ENCODE peak calls at places on chromosomes 7 and 10, in nine cellular contexts. One of them, this sample, is unnamed.

GRCh38 chr10:24462889-24463552 is 254.1 kb downstream of the KIAA1217 start:
- DNase-seq in SJSA1: peak
- DNase-seq in GM23248: peak
- DNase-seq in dorsolateral prefrontal cortex: no peak
- DNase-seq in epithelial cell of esophagus: no peak
- DNase-seq in endodermal cell: no peak
- DNase-seq in AG10803: no peak
- DNase-seq in coronary artery: no peak
- DNase-seq in Panc1: no peak
- DNase-seq in this sample: peak

GRCh38 chr7:70883750-70884445 is 248.0 kb upstream of the GALNT17 start:
- DNase-seq in SJSA1: no peak
- DNase-seq in GM23248: no peak
- DNase-seq in dorsolateral prefrontal cortex: no peak
- DNase-seq in epithelial cell of esophagus: no peak
- DNase-seq in endodermal cell: no peak
- DNase-seq in AG10803: no peak
- DNase-seq in coronary artery: no peak
- DNase-seq in Panc1: no peak
- DNase-seq in this sample: no peak

GRCh38 chr10:108561649-108562048 is 1361.7 kb downstream of the XPNPEP1 start:
- DNase-seq in SJSA1: no peak
- DNase-seq in GM23248: peak
- DNase-seq in dorsolateral prefrontal cortex: no peak
- DNase-seq in epithelial cell of esophagus: no peak
- DNase-seq in endodermal cell: no peak
- DNase-seq in AG10803: peak
- DNase-seq in coronary artery: no peak
- DNase-seq in Panc1: no peak
- DNase-seq in this sample: peak

GRCh38 chr10:115129752-115130151 is 36.6 kb downstream of the ATRNL1 start:
- DNase-seq in SJSA1: peak
- DNase-seq in GM23248: peak
- DNase-seq in dorsolateral prefrontal cortex: no peak
- DNase-seq in epithelial cell of esophagus: peak
- DNase-seq in endodermal cell: no peak
- DNase-seq in AG10803: peak
- DNase-seq in coronary artery: no peak
- DNase-seq in Panc1: peak
- DNase-seq in this sample: peak

GRCh38 chr10:605632-606325 is 83.7 kb downstream of the DIP2C start:
- DNase-seq in SJSA1: no peak
- DNase-seq in GM23248: no peak
- DNase-seq in dorsolateral prefrontal cortex: no peak
- DNase-seq in epithelial cell of esophagus: no peak
- DNase-seq in endodermal cell: no peak
- DNase-seq in AG10803: no peak
- DNase-seq in coronary artery: no peak
- DNase-seq in Panc1: no peak
- DNase-seq in this sample: no peak

GRCh38 chr10:95531041-95531809 is 29.9 kb downstream of the SORBS1 start:
- DNase-seq in SJSA1: no peak
- DNase-seq in GM23248: no peak
- DNase-seq in dorsolateral prefrontal cortex: no peak
- DNase-seq in epithelial cell of esophagus: no peak
- DNase-seq in endodermal cell: no peak
- DNase-seq in AG10803: no peak
- DNase-seq in coronary artery: no peak
- DNase-seq in Panc1: no peak
- DNase-seq in this sample: no peak

GRCh38 chr10:17216901-17217395 is 11.1 kb upstream of the VIM start:
- DNase-seq in SJSA1: peak
- DNase-seq in GM23248: peak
- DNase-seq in dorsolateral prefrontal cortex: no peak
- DNase-seq in epithelial cell of esophagus: no peak
- DNase-seq in endodermal cell: no peak
- DNase-seq in AG10803: peak
- DNase-seq in coronary artery: no peak
- DNase-seq in Panc1: no peak
- DNase-seq in this sample: peak

GRCh38 chr10:44253769-44254462 is 131.0 kb downstream of the CXCL12 start:
- DNase-seq in SJSA1: no peak
- DNase-seq in GM23248: peak
- DNase-seq in dorsolateral prefrontal cortex: no peak
- DNase-seq in epithelial cell of esophagus: peak
- DNase-seq in endodermal cell: no peak
- DNase-seq in AG10803: peak
- DNase-seq in coronary artery: no peak
- DNase-seq in Panc1: no peak
- DNase-seq in this sample: peak

GRCh38 chr10:126372359-126372758 is 15.9 kb downstream of the ADAM12 start:
- DNase-seq in SJSA1: no peak
- DNase-seq in GM23248: no peak
- DNase-seq in dorsolateral prefrontal cortex: no peak
- DNase-seq in epithelial cell of esophagus: no peak
- DNase-seq in endodermal cell: no peak
- DNase-seq in AG10803: no peak
- DNase-seq in coronary artery: no peak
- DNase-seq in Panc1: no peak
- DNase-seq in this sample: no peak

GRCh38 chr10:53003094-53003493 is 230.5 kb upstream of the MBL2 start:
- DNase-seq in SJSA1: no peak
- DNase-seq in GM23248: no peak
- DNase-seq in dorsolateral prefrontal cortex: no peak
- DNase-seq in epithelial cell of esophagus: peak
- DNase-seq in endodermal cell: no peak
- DNase-seq in AG10803: no peak
- DNase-seq in coronary artery: no peak
- DNase-seq in Panc1: no peak
- DNase-seq in this sample: no peak

GRCh38 chr7:108165726-108166125 is 35.6 kb upstream of the LAMB4 start:
- DNase-seq in SJSA1: no peak
- DNase-seq in GM23248: no peak
- DNase-seq in dorsolateral prefrontal cortex: no peak
- DNase-seq in epithelial cell of esophagus: no peak
- DNase-seq in endodermal cell: no peak
- DNase-seq in AG10803: no peak
- DNase-seq in coronary artery: no peak
- DNase-seq in Panc1: no peak
- DNase-seq in this sample: no peak

GRCh38 chr7:76327610-76328009 is 25.1 kb downstream of the HSPB1 start:
- DNase-seq in SJSA1: no peak
- DNase-seq in GM23248: no peak
- DNase-seq in dorsolateral prefrontal cortex: no peak
- DNase-seq in epithelial cell of esophagus: no peak
- DNase-seq in endodermal cell: no peak
- DNase-seq in AG10803: no peak
- DNase-seq in coronary artery: no peak
- DNase-seq in Panc1: no peak
- DNase-seq in this sample: no peak

GRCh38 chr10:120436431-120437142 is 20.4 kb upstream of the PLPP4 start:
- DNase-seq in SJSA1: no peak
- DNase-seq in GM23248: peak
- DNase-seq in dorsolateral prefrontal cortex: no peak
- DNase-seq in epithelial cell of esophagus: no peak
- DNase-seq in endodermal cell: no peak
- DNase-seq in AG10803: no peak
- DNase-seq in coronary artery: no peak
- DNase-seq in Panc1: no peak
- DNase-seq in this sample: peak

GRCh38 chr7:151624246-151624928 is 104.7 kb upstream of the RHEB start:
- DNase-seq in SJSA1: no peak
- DNase-seq in GM23248: no peak
- DNase-seq in dorsolateral prefrontal cortex: no peak
- DNase-seq in epithelial cell of esophagus: no peak
- DNase-seq in endodermal cell: no peak
- DNase-seq in AG10803: no peak
- DNase-seq in coronary artery: no peak
- DNase-seq in Panc1: no peak
- DNase-seq in this sample: no peak

GRCh38 chr7:137337902-137338301 is 5.6 kb downstream of the PTN start:
- DNase-seq in SJSA1: no peak
- DNase-seq in GM23248: no peak
- DNase-seq in dorsolateral prefrontal cortex: no peak
- DNase-seq in epithelial cell of esophagus: no peak
- DNase-seq in endodermal cell: peak
- DNase-seq in AG10803: no peak
- DNase-seq in coronary artery: no peak
- DNase-seq in Panc1: no peak
- DNase-seq in this sample: no peak

GRCh38 chr7:131555565-131556054 is 818 bp downstream of the PODXL start:
- DNase-seq in SJSA1: no peak
- DNase-seq in GM23248: peak
- DNase-seq in dorsolateral prefrontal cortex: peak
- DNase-seq in epithelial cell of esophagus: no peak
- DNase-seq in endodermal cell: no peak
- DNase-seq in AG10803: no peak
- DNase-seq in coronary artery: no peak
- DNase-seq in Panc1: no peak
- DNase-seq in this sample: no peak
- H3K4me3 ChIP-seq in SJSA1: peak
- H3K4me3 ChIP-seq in GM23248: peak
- H3K4me3 ChIP-seq in dorsolateral prefrontal cortex: peak
- H3K4me3 ChIP-seq in epithelial cell of esophagus: no peak
- H3K4me3 ChIP-seq in endodermal cell: peak
- H3K4me3 ChIP-seq in AG10803: peak
- H3K4me3 ChIP-seq in coronary artery: peak
- H3K4me3 ChIP-seq in Panc1: peak
- H3K4me3 ChIP-seq in this sample: peak

GRCh38 chr7:29989257-29989995 is at the start of gene SCRN1:
- DNase-seq in SJSA1: peak
- DNase-seq in GM23248: peak
- DNase-seq in dorsolateral prefrontal cortex: no peak
- DNase-seq in epithelial cell of esophagus: peak
- DNase-seq in endodermal cell: peak
- DNase-seq in AG10803: peak
- DNase-seq in coronary artery: peak
- DNase-seq in Panc1: no peak
- DNase-seq in this sample: peak

GRCh38 chr7:29988391-29989256 is 977 bp downstream of the SCRN1 start:
- DNase-seq in SJSA1: peak
- DNase-seq in GM23248: peak
- DNase-seq in dorsolateral prefrontal cortex: peak
- DNase-seq in epithelial cell of esophagus: peak
- DNase-seq in endodermal cell: peak
- DNase-seq in AG10803: peak
- DNase-seq in coronary artery: peak
- DNase-seq in Panc1: peak
- DNase-seq in this sample: peak

GRCh38 chr7:29987821-29988317 is 1.7 kb downstream of the SCRN1 start:
- DNase-seq in SJSA1: peak
- DNase-seq in GM23248: peak
- DNase-seq in dorsolateral prefrontal cortex: no peak
- DNase-seq in epithelial cell of esophagus: peak
- DNase-seq in endodermal cell: peak
- DNase-seq in AG10803: peak
- DNase-seq in coronary artery: no peak
- DNase-seq in Panc1: peak
- DNase-seq in this sample: peak

GRCh38 chr7:29990931-29991330 is 1.3 kb upstream of the SCRN1 start:
- DNase-seq in SJSA1: no peak
- DNase-seq in GM23248: no peak
- DNase-seq in dorsolateral prefrontal cortex: no peak
- DNase-seq in epithelial cell of esophagus: no peak
- DNase-seq in endodermal cell: no peak
- DNase-seq in AG10803: no peak
- DNase-seq in coronary artery: no peak
- DNase-seq in Panc1: no peak
- DNase-seq in this sample: no peak

GRCh38 chr7:29987083-29987482 is 2.5 kb downstream of the SCRN1 start:
- DNase-seq in SJSA1: peak
- DNase-seq in GM23248: peak
- DNase-seq in dorsolateral prefrontal cortex: no peak
- DNase-seq in epithelial cell of esophagus: peak
- DNase-seq in endodermal cell: no peak
- DNase-seq in AG10803: peak
- DNase-seq in coronary artery: no peak
- DNase-seq in Panc1: peak
- DNase-seq in this sample: peak
- H3K4me3 ChIP-seq in SJSA1: no peak
- H3K4me3 ChIP-seq in GM23248: peak
- H3K4me3 ChIP-seq in dorsolateral prefrontal cortex: peak
- H3K4me3 ChIP-seq in epithelial cell of esophagus: no peak
- H3K4me3 ChIP-seq in endodermal cell: peak
- H3K4me3 ChIP-seq in AG10803: no peak
- H3K4me3 ChIP-seq in coronary artery: peak
- H3K4me3 ChIP-seq in Panc1: peak
- H3K4me3 ChIP-seq in this sample: no peak

DNA sequence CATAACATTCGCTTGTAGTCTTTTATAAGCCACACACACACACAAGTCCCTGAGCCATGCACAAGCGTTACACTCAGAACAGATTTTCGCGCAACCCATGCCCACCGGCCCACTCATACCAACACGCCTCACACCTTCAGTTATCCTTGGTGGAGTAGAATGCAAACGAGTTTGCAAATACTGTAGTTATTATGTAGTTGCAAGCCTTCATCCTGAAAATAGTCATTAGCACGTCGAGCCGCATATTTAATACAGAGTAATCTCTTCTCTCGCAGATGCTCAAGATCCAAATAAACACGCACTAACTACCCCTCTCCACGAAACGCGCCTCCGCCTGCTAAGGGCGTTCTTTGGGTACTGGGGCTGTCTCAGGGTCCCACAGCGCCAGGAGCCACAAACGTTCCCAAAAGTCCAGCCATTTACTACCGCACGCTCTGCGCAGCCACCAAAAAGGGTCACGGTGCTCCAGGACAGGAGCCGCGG is 1.8 kb downstream of the NKX2-3 start:
- DNase-seq in SJSA1: no peak
- DNase-seq in GM23248: no peak
- DNase-seq in dorsolateral prefrontal cortex: no peak
- DNase-seq in epithelial cell of esophagus: no peak
- DNase-seq in endodermal cell: no peak
- DNase-seq in AG10803: no peak
- DNase-seq in coronary artery: no peak
- DNase-seq in Panc1: no peak
- DNase-seq in this sample: no peak
- H3K4me3 ChIP-seq in SJSA1: no peak
- H3K4me3 ChIP-seq in GM23248: no peak
- H3K4me3 ChIP-seq in dorsolateral prefrontal cortex: peak
- H3K4me3 ChIP-seq in epithelial cell of esophagus: no peak
- H3K4me3 ChIP-seq in endodermal cell: peak
- H3K4me3 ChIP-seq in AG10803: no peak
- H3K4me3 ChIP-seq in coronary artery: peak
- H3K4me3 ChIP-seq in Panc1: peak
- H3K4me3 ChIP-seq in this sample: no peak

GRCh38 chr10:132540456-132540855 is 2.9 kb downstream of the INPP5A start:
- DNase-seq in SJSA1: no peak
- DNase-seq in GM23248: peak
- DNase-seq in dorsolateral prefrontal cortex: no peak
- DNase-seq in epithelial cell of esophagus: peak
- DNase-seq in endodermal cell: no peak
- DNase-seq in AG10803: peak
- DNase-seq in coronary artery: no peak
- DNase-seq in Panc1: no peak
- DNase-seq in this sample: peak
- H3K4me3 ChIP-seq in SJSA1: no peak
- H3K4me3 ChIP-seq in GM23248: peak
- H3K4me3 ChIP-seq in dorsolateral prefrontal cortex: peak
- H3K4me3 ChIP-seq in epithelial cell of esophagus: no peak
- H3K4me3 ChIP-seq in endodermal cell: no peak
- H3K4me3 ChIP-seq in AG10803: peak
- H3K4me3 ChIP-seq in coronary artery: peak
- H3K4me3 ChIP-seq in Panc1: peak
- H3K4me3 ChIP-seq in this sample: peak

GRCh38 chr10:121994429-121994881 is 5.5 kb downstream of the TACC2 start:
- DNase-seq in SJSA1: no peak
- DNase-seq in GM23248: peak
- DNase-seq in dorsolateral prefrontal cortex: no peak
- DNase-seq in epithelial cell of esophagus: peak
- DNase-seq in endodermal cell: peak
- DNase-seq in AG10803: no peak
- DNase-seq in coronary artery: peak
- DNase-seq in Panc1: no peak
- DNase-seq in this sample: no peak
- H3K4me3 ChIP-seq in SJSA1: no peak
- H3K4me3 ChIP-seq in GM23248: no peak
- H3K4me3 ChIP-seq in dorsolateral prefrontal cortex: no peak
- H3K4me3 ChIP-seq in epithelial cell of esophagus: peak
- H3K4me3 ChIP-seq in endodermal cell: no peak
- H3K4me3 ChIP-seq in AG10803: no peak
- H3K4me3 ChIP-seq in coronary artery: peak
- H3K4me3 ChIP-seq in Panc1: no peak
- H3K4me3 ChIP-seq in this sample: no peak

This sample was measured in fibroblast of the aortic adventitia.